ENCODE peak calls at places on chromosome 3, in four cellular contexts. R is NCI-H1417 treated with DMSO at 0.1 percent for 48 hours, H is SK-N-SH, Q is NB4. K is an unnamed sample.

GRCh38 chr3:122350814-122351418 is 25.9 kb downstream of the CSTA start:
- DNase-seq in H (no peak), Q (no peak), R (no peak), K (no peak)

GRCh38 chr3:140715035-140715434 is 37.2 kb downstream of the TRIM42 start:
- DNase-seq in H (no peak), Q (no peak), R (no peak), K (no peak)

GRCh38 chr3:66553714-66554113 is 52.9 kb upstream of the LRIG1 start:
- DNase-seq in Q (no peak), R (no peak), H (no peak), K (no peak)

GRCh38 chr3:126300761-126301481 is 56.3 kb downstream of the KLF15 start:
- DNase-seq in Q (no peak), R (no peak), H (no peak), K (no peak)

GRCh38 chr3:30681276-30682211 is 75.1 kb downstream of the TGFBR2 start:
- DNase-seq in H (peak; percentile 65), R (no peak), Q (no peak), K (peak; percentile 4)

GRCh38 chr3:141578197-141578596 is 91.4 kb downstream of the RASA2 start:
- DNase-seq in Q (no peak), H (no peak), R (no peak), K (no peak)

GRCh38 chr3:111236833-111237713 is 165.5 kb downstream of the NECTIN3 start:
- DNase-seq in Q (no peak), H (peak; percentile 11), R (no peak), K (no peak)

GRCh38 chr3:62378329-62378789 is 5.0 kb upstream of the FEZF2 start:
- DNase-seq in H (peak; percentile 69), Q (no peak), R (no peak), K (no peak)

GRCh38 chr3:4322635-4323034 is 19.5 kb downstream of the SETMAR start:
- DNase-seq in Q (peak; percentile 84), R (no peak), H (no peak), K (peak; percentile 90)

GRCh38 chr3:43489918-43490317 is 131.9 kb downstream of the ANO10 start:
- DNase-seq in R (no peak), H (no peak), Q (no peak), K (no peak)

GRCh38 chr3:195241592-195242355 is 29.2 kb downstream of the XXYLT1 start:
- DNase-seq in H (no peak), Q (no peak), R (no peak), K (no peak)

GRCh38 chr3:124607163-124607562 is 123.1 kb upstream of the UMPS start:
- DNase-seq in H (no peak), Q (no peak), R (no peak), K (peak; percentile 21)

GRCh38 chr3:170058127-170058526 is 20.3 kb downstream of the GPR160 start:
- DNase-seq in R (no peak), Q (no peak), H (no peak), K (no peak)

GRCh38 chr3:132417695-132418520 is 606 bp downstream of the DNAJC13 start:
- DNase-seq in R (no peak), H (peak; percentile 55), Q (peak; percentile 88), K (peak; percentile 85)

GRCh38 chr3:50136714-50137405 is 18.3 kb upstream of the SEMA3F start:
- DNase-seq in H (peak; percentile 39), Q (no peak), R (no peak), K (no peak)

GRCh38 chr3:171429635-171430034 is 30.6 kb downstream of the TNIK start:
- DNase-seq in H (no peak), Q (peak; percentile 52), R (no peak), K (no peak)

GRCh38 chr3:114424337-114424736 is 130.5 kb downstream of the TIGIT start:
- DNase-seq in R (no peak), Q (no peak), H (no peak), K (no peak)

GRCh38 chr3:62589078-62589477 is 215.7 kb upstream of the FEZF2 start:
- DNase-seq in Q (no peak), H (no peak), R (no peak), K (no peak)

GRCh38 chr3:120432105-120432860 is 18.5 kb downstream of the FSTL1 start:
- DNase-seq in H (no peak), R (no peak), Q (no peak), K (no peak)

GRCh38 chr3:74149466-74149865 is 465.0 kb downstream of the CNTN3 start:
- DNase-seq in Q (no peak), H (no peak), R (no peak), K (no peak)

GRCh38 chr3:17795733-17796132 is 53.3 kb upstream of the TBC1D5 start:
- DNase-seq in R (no peak), H (no peak), Q (no peak), K (no peak)

GRCh38 chr3:115187149-115187757 is 40.2 kb upstream of the ZBTB20 start:
- DNase-seq in Q (no peak), H (no peak), R (no peak), K (peak; percentile 41)

K was measured in OCI-M1.